ENCODE peak calls at places on chromosomes 16 and 17, in seven cellular contexts. One of them, this sample, is unnamed.

GRCh38 chr17:29131814-29132682 is 48.1 kb downstream of the MYO18A start:
- DNase-seq in ACHN: no peak
- DNase-seq in activated CD4-positive, alpha-beta T cell treated with anti-CD3 and anti-CD28 coated beads, Interleukin-2, amount 50 U/mL, for 1 hour: no peak
- DNase-seq in AG08396: peak
- DNase-seq in NCI-H524: no peak
- DNase-seq in keratinocyte: no peak
- DNase-seq in stomach: no peak
- DNase-seq in this sample: no peak

GRCh38 chr17:17742133-17742621 is 60.9 kb downstream of the RAI1 start:
- DNase-seq in ACHN: no peak
- DNase-seq in activated CD4-positive, alpha-beta T cell treated with anti-CD3 and anti-CD28 coated beads, Interleukin-2, amount 50 U/mL, for 1 hour: no peak
- DNase-seq in AG08396: peak
- DNase-seq in NCI-H524: no peak
- DNase-seq in keratinocyte: no peak
- DNase-seq in stomach: no peak
- DNase-seq in this sample: no peak

GRCh38 chr17:63134867-63135266 is 168.8 kb downstream of the TANC2 start:
- DNase-seq in ACHN: no peak
- DNase-seq in activated CD4-positive, alpha-beta T cell treated with anti-CD3 and anti-CD28 coated beads, Interleukin-2, amount 50 U/mL, for 1 hour: no peak
- DNase-seq in AG08396: no peak
- DNase-seq in NCI-H524: no peak
- DNase-seq in keratinocyte: no peak
- DNase-seq in stomach: no peak
- DNase-seq in this sample: no peak

GRCh38 chr16:84475643-84476240 is 28.7 kb downstream of the MEAK7 start:
- DNase-seq in ACHN: no peak
- DNase-seq in activated CD4-positive, alpha-beta T cell treated with anti-CD3 and anti-CD28 coated beads, Interleukin-2, amount 50 U/mL, for 1 hour: no peak
- DNase-seq in AG08396: no peak
- DNase-seq in NCI-H524: no peak
- DNase-seq in keratinocyte: no peak
- DNase-seq in stomach: peak
- DNase-seq in this sample: no peak

GRCh38 chr17:74800531-74800930 is 24.4 kb upstream of the NAT9 start:
- DNase-seq in ACHN: no peak
- DNase-seq in activated CD4-positive, alpha-beta T cell treated with anti-CD3 and anti-CD28 coated beads, Interleukin-2, amount 50 U/mL, for 1 hour: no peak
- DNase-seq in AG08396: no peak
- DNase-seq in NCI-H524: no peak
- DNase-seq in keratinocyte: no peak
- DNase-seq in stomach: no peak
- DNase-seq in this sample: no peak

GRCh38 chr16:79508294-79508693 is 92.2 kb downstream of the MAF start:
- DNase-seq in ACHN: no peak
- DNase-seq in activated CD4-positive, alpha-beta T cell treated with anti-CD3 and anti-CD28 coated beads, Interleukin-2, amount 50 U/mL, for 1 hour: no peak
- DNase-seq in AG08396: no peak
- DNase-seq in NCI-H524: no peak
- DNase-seq in keratinocyte: no peak
- DNase-seq in stomach: no peak
- DNase-seq in this sample: no peak

GRCh38 chr17:60781880-60782412 is 104.3 kb downstream of the BCAS3 start:
- DNase-seq in ACHN: no peak
- DNase-seq in activated CD4-positive, alpha-beta T cell treated with anti-CD3 and anti-CD28 coated beads, Interleukin-2, amount 50 U/mL, for 1 hour: no peak
- DNase-seq in AG08396: no peak
- DNase-seq in NCI-H524: no peak
- DNase-seq in keratinocyte: no peak
- DNase-seq in stomach: no peak
- DNase-seq in this sample: no peak

GRCh38 chr17:67605259-67605912 is 112.3 kb upstream of the NOL11 start:
- DNase-seq in ACHN: no peak
- DNase-seq in activated CD4-positive, alpha-beta T cell treated with anti-CD3 and anti-CD28 coated beads, Interleukin-2, amount 50 U/mL, for 1 hour: no peak
- DNase-seq in AG08396: no peak
- DNase-seq in NCI-H524: no peak
- DNase-seq in keratinocyte: no peak
- DNase-seq in stomach: peak
- DNase-seq in this sample: no peak

GRCh38 chr17:67879662-67880061 is 54.4 kb downstream of the BPTF start:
- DNase-seq in ACHN: no peak
- DNase-seq in activated CD4-positive, alpha-beta T cell treated with anti-CD3 and anti-CD28 coated beads, Interleukin-2, amount 50 U/mL, for 1 hour: no peak
- DNase-seq in AG08396: no peak
- DNase-seq in NCI-H524: peak
- DNase-seq in keratinocyte: no peak
- DNase-seq in stomach: no peak
- DNase-seq in this sample: no peak

GRCh38 chr16:89334050-89334449 is 116.5 kb downstream of the ZNF778 start:
- DNase-seq in ACHN: no peak
- DNase-seq in activated CD4-positive, alpha-beta T cell treated with anti-CD3 and anti-CD28 coated beads, Interleukin-2, amount 50 U/mL, for 1 hour: no peak
- DNase-seq in AG08396: no peak
- DNase-seq in NCI-H524: no peak
- DNase-seq in keratinocyte: no peak
- DNase-seq in stomach: no peak
- DNase-seq in this sample: no peak

GRCh38 chr17:66691644-66692500 is 143.0 kb upstream of the CACNG5 start:
- DNase-seq in ACHN: no peak
- DNase-seq in activated CD4-positive, alpha-beta T cell treated with anti-CD3 and anti-CD28 coated beads, Interleukin-2, amount 50 U/mL, for 1 hour: no peak
- DNase-seq in AG08396: no peak
- DNase-seq in NCI-H524: no peak
- DNase-seq in keratinocyte: no peak
- DNase-seq in stomach: no peak
- DNase-seq in this sample: no peak

GRCh38 chr17:50048146-50048720 is 7.7 kb upstream of the ITGA3 start:
- DNase-seq in ACHN: no peak
- DNase-seq in activated CD4-positive, alpha-beta T cell treated with anti-CD3 and anti-CD28 coated beads, Interleukin-2, amount 50 U/mL, for 1 hour: no peak
- DNase-seq in AG08396: no peak
- DNase-seq in NCI-H524: no peak
- DNase-seq in keratinocyte: no peak
- DNase-seq in stomach: no peak
- DNase-seq in this sample: no peak

GRCh38 chr16:11039726-11040125 is 95.4 kb downstream of the CLEC16A start:
- DNase-seq in ACHN: no peak
- DNase-seq in activated CD4-positive, alpha-beta T cell treated with anti-CD3 and anti-CD28 coated beads, Interleukin-2, amount 50 U/mL, for 1 hour: no peak
- DNase-seq in AG08396: no peak
- DNase-seq in NCI-H524: no peak
- DNase-seq in keratinocyte: no peak
- DNase-seq in stomach: no peak
- DNase-seq in this sample: no peak

GRCh38 chr16:21708533-21709115 is 44.9 kb downstream of the OTOA start:
- DNase-seq in ACHN: peak
- DNase-seq in activated CD4-positive, alpha-beta T cell treated with anti-CD3 and anti-CD28 coated beads, Interleukin-2, amount 50 U/mL, for 1 hour: peak
- DNase-seq in AG08396: peak
- DNase-seq in NCI-H524: peak
- DNase-seq in keratinocyte: peak
- DNase-seq in stomach: peak
- DNase-seq in this sample: peak

GRCh38 chr17:77686903-77687302 is 271.6 kb upstream of the TNRC6C start:
- DNase-seq in ACHN: no peak
- DNase-seq in activated CD4-positive, alpha-beta T cell treated with anti-CD3 and anti-CD28 coated beads, Interleukin-2, amount 50 U/mL, for 1 hour: no peak
- DNase-seq in AG08396: no peak
- DNase-seq in NCI-H524: no peak
- DNase-seq in keratinocyte: no peak
- DNase-seq in stomach: no peak
- DNase-seq in this sample: no peak

GRCh38 chr17:36939944-36940312 is 2.7 kb downstream of the LHX1 start:
- DNase-seq in ACHN: no peak
- DNase-seq in activated CD4-positive, alpha-beta T cell treated with anti-CD3 and anti-CD28 coated beads, Interleukin-2, amount 50 U/mL, for 1 hour: no peak
- DNase-seq in AG08396: no peak
- DNase-seq in NCI-H524: peak
- DNase-seq in keratinocyte: no peak
- DNase-seq in stomach: no peak
- DNase-seq in this sample: no peak

GRCh38 chr16:67936876-67937605 is 391 bp upstream of the PSMB10 start:
- DNase-seq in ACHN: peak
- DNase-seq in activated CD4-positive, alpha-beta T cell treated with anti-CD3 and anti-CD28 coated beads, Interleukin-2, amount 50 U/mL, for 1 hour: peak
- DNase-seq in AG08396: no peak
- DNase-seq in NCI-H524: no peak
- DNase-seq in keratinocyte: no peak
- DNase-seq in stomach: peak
- DNase-seq in this sample: no peak

GRCh38 chr17:74037320-74037719 is 166.2 kb upstream of the RPL38 start:
- DNase-seq in ACHN: peak
- DNase-seq in activated CD4-positive, alpha-beta T cell treated with anti-CD3 and anti-CD28 coated beads, Interleukin-2, amount 50 U/mL, for 1 hour: no peak
- DNase-seq in AG08396: no peak
- DNase-seq in NCI-H524: peak
- DNase-seq in keratinocyte: no peak
- DNase-seq in stomach: no peak
- DNase-seq in this sample: peak

GRCh38 chr16:22785552-22785951 is 28.4 kb upstream of the HS3ST2 start:
- DNase-seq in ACHN: no peak
- DNase-seq in activated CD4-positive, alpha-beta T cell treated with anti-CD3 and anti-CD28 coated beads, Interleukin-2, amount 50 U/mL, for 1 hour: no peak
- DNase-seq in AG08396: no peak
- DNase-seq in NCI-H524: no peak
- DNase-seq in keratinocyte: no peak
- DNase-seq in stomach: no peak
- DNase-seq in this sample: no peak